ENCODE peak calls at places on chromosomes 1 and 21, in five cellular contexts. One of them, this sample, is unnamed.

GRCh38 chr1:92960395-92961130 is 699 bp downstream of the DIPK1A start:
- DNase-seq in GM23338: peak; percentile 69
- DNase-seq in body of pancreas: peak; percentile 84
- DNase-seq in stomach: peak; percentile 68
- DNase-seq in PC-9: peak; percentile 61
- DNase-seq in this sample: peak; percentile 42

GRCh38 chr1:17834561-17835100 is 79.5 kb downstream of the ACTL8 start:
- DNase-seq in GM23338: no peak
- DNase-seq in body of pancreas: no peak
- DNase-seq in stomach: no peak
- DNase-seq in PC-9: no peak
- DNase-seq in this sample: no peak

GRCh38 chr21:27681038-27681437 is 714.1 kb upstream of the ADAMTS5 start:
- DNase-seq in GM23338: no peak
- DNase-seq in body of pancreas: no peak
- DNase-seq in stomach: no peak
- DNase-seq in PC-9: no peak
- DNase-seq in this sample: no peak

GRCh38 chr1:161792740-161793139 is 26.6 kb downstream of the ATF6 start:
- DNase-seq in GM23338: peak; percentile 74
- DNase-seq in body of pancreas: no peak
- DNase-seq in stomach: no peak
- DNase-seq in PC-9: peak; percentile 5
- DNase-seq in this sample: no peak

GRCh38 chr1:14718476-14718875 is 120.0 kb downstream of the KAZN start:
- DNase-seq in GM23338: no peak
- DNase-seq in body of pancreas: no peak
- DNase-seq in stomach: no peak
- DNase-seq in PC-9: no peak
- DNase-seq in this sample: no peak

GRCh38 chr1:18320051-18320450 is 160.7 kb upstream of the KLHDC7A start:
- DNase-seq in GM23338: no peak
- DNase-seq in body of pancreas: peak; percentile 25
- DNase-seq in stomach: peak; percentile 41
- DNase-seq in PC-9: no peak
- DNase-seq in this sample: no peak

GRCh38 chr1:161736332-161736969 is 13.1 kb upstream of the DUSP12 start:
- DNase-seq in GM23338: peak; percentile 52
- DNase-seq in body of pancreas: no peak
- DNase-seq in stomach: no peak
- DNase-seq in PC-9: no peak
- DNase-seq in this sample: no peak

GRCh38 chr1:210448293-210448892 is 119.7 kb downstream of the HHAT start:
- DNase-seq in GM23338: peak; percentile 80
- DNase-seq in body of pancreas: peak; percentile 35
- DNase-seq in stomach: no peak
- DNase-seq in PC-9: peak; percentile 19
- DNase-seq in this sample: no peak

GRCh38 chr1:206503591-206504362 is 3.6 kb upstream of the RASSF5 start:
- DNase-seq in GM23338: no peak
- DNase-seq in body of pancreas: peak; percentile 71
- DNase-seq in stomach: no peak
- DNase-seq in PC-9: peak; percentile 74
- DNase-seq in this sample: peak; percentile 12

GRCh38 chr1:56545711-56546110 is 33.7 kb downstream of the PLPP3 start:
- DNase-seq in GM23338: no peak
- DNase-seq in body of pancreas: peak; percentile 96
- DNase-seq in stomach: peak; percentile 90
- DNase-seq in PC-9: no peak
- DNase-seq in this sample: no peak

GRCh38 chr1:169240449-169241242 is 127.0 kb downstream of the NME7 start:
- DNase-seq in GM23338: no peak
- DNase-seq in body of pancreas: no peak
- DNase-seq in stomach: no peak
- DNase-seq in PC-9: no peak
- DNase-seq in this sample: no peak

GRCh38 chr1:182050481-182051438 is 10.8 kb downstream of the ZNF648 start:
- DNase-seq in GM23338: no peak
- DNase-seq in body of pancreas: no peak
- DNase-seq in stomach: no peak
- DNase-seq in PC-9: no peak
- DNase-seq in this sample: no peak

GRCh38 chr1:156645058-156645457 is 3.1 kb downstream of the BCAN start:
- DNase-seq in GM23338: no peak
- DNase-seq in body of pancreas: no peak
- DNase-seq in stomach: no peak
- DNase-seq in PC-9: no peak
- DNase-seq in this sample: no peak

GRCh38 chr1:206794294-206794908 is 22.1 kb upstream of the IL10 start:
- DNase-seq in GM23338: no peak
- DNase-seq in body of pancreas: no peak
- DNase-seq in stomach: no peak
- DNase-seq in PC-9: no peak
- DNase-seq in this sample: no peak

GRCh38 chr1:230120949-230121381 is 53.9 kb downstream of the GALNT2 start:
- DNase-seq in GM23338: peak; percentile 74
- DNase-seq in body of pancreas: no peak
- DNase-seq in stomach: no peak
- DNase-seq in PC-9: no peak
- DNase-seq in this sample: no peak

GRCh38 chr1:29689372-29690030 is 453.2 kb downstream of the PTPRU start:
- DNase-seq in GM23338: no peak
- DNase-seq in body of pancreas: no peak
- DNase-seq in stomach: no peak
- DNase-seq in PC-9: no peak
- DNase-seq in this sample: no peak

GRCh38 chr1:34785231-34785874 is 4.3 kb downstream of the GJB3 start:
- DNase-seq in GM23338: no peak
- DNase-seq in body of pancreas: no peak
- DNase-seq in stomach: no peak
- DNase-seq in PC-9: no peak
- DNase-seq in this sample: no peak

GRCh38 chr1:34785875-34786470 is 5.0 kb downstream of the GJB3 start:
- DNase-seq in GM23338: no peak
- DNase-seq in body of pancreas: no peak
- DNase-seq in stomach: no peak
- DNase-seq in PC-9: no peak
- DNase-seq in this sample: no peak

GRCh38 chr1:34787461-34788420 is 5.1 kb upstream of the GJA4 start:
- DNase-seq in GM23338: peak; percentile 64
- DNase-seq in body of pancreas: no peak
- DNase-seq in stomach: no peak
- DNase-seq in PC-9: peak; percentile 30
- DNase-seq in this sample: no peak

GRCh38 chr1:34784751-34785221 is 3.8 kb downstream of the GJB3 start:
- DNase-seq in GM23338: no peak
- DNase-seq in body of pancreas: no peak
- DNase-seq in stomach: no peak
- DNase-seq in PC-9: no peak
- DNase-seq in this sample: no peak

GRCh38 chr1:34786521-34787325 is 5.7 kb downstream of the GJB3 start:
- DNase-seq in GM23338: peak; percentile 89
- DNase-seq in body of pancreas: peak; percentile 80
- DNase-seq in stomach: peak; percentile 84
- DNase-seq in PC-9: peak; percentile 61
- DNase-seq in this sample: peak; percentile 43
- H3K4me1 ChIP-seq in GM23338: no peaks in the 10 kb centered on the region
- H3K4me1 ChIP-seq in body of pancreas: peaks cover 8% of the 10 kb centered on the region
- H3K4me1 ChIP-seq in stomach: peaks cover 29% of the 10 kb centered on the region
- H3K4me1 ChIP-seq in PC-9: peaks cover 24% of the 10 kb centered on the region
- H3K4me1 ChIP-seq in this sample: no peaks in the 10 kb centered on the region

DNA sequence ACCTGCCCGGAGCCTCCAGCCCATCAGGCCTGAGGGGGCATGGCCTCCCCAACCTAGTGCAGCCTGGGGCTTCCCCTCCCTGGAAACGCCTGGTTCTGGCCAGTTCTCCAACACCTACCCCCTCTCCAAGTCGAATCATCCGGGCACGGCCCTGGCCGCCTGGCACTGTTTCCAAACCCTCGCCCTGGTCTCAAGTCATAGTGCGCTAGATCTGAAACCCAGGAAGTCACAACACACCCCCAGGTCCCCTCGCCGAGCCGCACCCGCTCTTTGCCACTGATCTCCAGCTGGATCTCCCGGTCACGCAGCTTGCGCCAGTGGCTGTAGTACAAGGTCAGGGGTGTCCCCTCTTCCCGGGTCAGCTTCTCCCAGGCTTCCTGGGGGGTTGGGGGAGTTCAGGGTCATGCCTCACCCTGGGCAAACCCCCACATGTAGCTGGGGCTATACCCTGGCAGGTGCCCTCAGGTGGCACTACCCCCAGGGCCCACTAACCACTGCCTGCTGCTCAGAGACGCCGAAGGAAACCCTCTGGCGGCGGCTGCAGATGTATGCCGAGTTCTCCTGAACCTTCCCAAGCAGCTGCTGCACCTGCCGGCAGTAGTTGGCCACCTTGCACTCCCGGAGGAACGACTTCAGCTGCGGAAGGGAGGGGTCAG is 13.0 kb downstream of the NOC2L start:
- DNase-seq in GM23338: no peak
- DNase-seq in body of pancreas: no peak
- DNase-seq in stomach: no peak
- DNase-seq in PC-9: no peak
- DNase-seq in this sample: no peak
- H3K36me3 ChIP-seq in GM23338: peaks cover 17% of the 10 kb centered on the region
- H3K36me3 ChIP-seq in body of pancreas: peaks cover 25% of the 10 kb centered on the region
- H3K36me3 ChIP-seq in stomach: peaks cover 48% of the 10 kb centered on the region
- H3K36me3 ChIP-seq in PC-9: no peaks in the 10 kb centered on the region
- H3K36me3 ChIP-seq in this sample: peaks cover 19% of the 10 kb centered on the region

GRCh38 chr21:34990842-34991241 is 58.3 kb downstream of the RUNX1 start:
- DNase-seq in GM23338: no peak
- DNase-seq in body of pancreas: no peak
- DNase-seq in stomach: no peak
- DNase-seq in PC-9: no peak
- DNase-seq in this sample: no peak
- H3K4me1 ChIP-seq in GM23338: no peaks in the 10 kb centered on the region
- H3K4me1 ChIP-seq in body of pancreas: no peaks in the 10 kb centered on the region
- H3K4me1 ChIP-seq in stomach: no peaks in the 10 kb centered on the region
- H3K4me1 ChIP-seq in PC-9: no peaks in the 10 kb centered on the region
- H3K4me1 ChIP-seq in this sample: peaks cover 86% of the 10 kb centered on the region

GRCh38 chr1:10687142-10687715 is 109.2 kb downstream of the CASZ1 start:
- DNase-seq in GM23338: no peak
- DNase-seq in body of pancreas: peak; percentile 83
- DNase-seq in stomach: peak; percentile 74
- DNase-seq in PC-9: no peak
- DNase-seq in this sample: no peak

GRCh38 chr1:10685196-10685850 is 111.1 kb downstream of the CASZ1 start:
- DNase-seq in GM23338: no peak
- DNase-seq in body of pancreas: no peak
- DNase-seq in stomach: no peak
- DNase-seq in PC-9: no peak
- DNase-seq in this sample: no peak

GRCh38 chr1:10685851-10686403 is 110.5 kb downstream of the CASZ1 start:
- DNase-seq in GM23338: no peak
- DNase-seq in body of pancreas: peak; percentile 87
- DNase-seq in stomach: peak; percentile 72
- DNase-seq in PC-9: peak; percentile 39
- DNase-seq in this sample: no peak

GRCh38 chr1:10687782-10688408 is 108.6 kb downstream of the CASZ1 start:
- DNase-seq in GM23338: no peak
- DNase-seq in body of pancreas: peak; percentile 58
- DNase-seq in stomach: peak; percentile 68
- DNase-seq in PC-9: no peak
- DNase-seq in this sample: no peak

GRCh38 chr1:10686404-10687040 is 109.9 kb downstream of the CASZ1 start:
- DNase-seq in GM23338: no peak
- DNase-seq in body of pancreas: peak; percentile 66
- DNase-seq in stomach: no peak
- DNase-seq in PC-9: peak; percentile 49
- DNase-seq in this sample: no peak
- H3K36me3 ChIP-seq in GM23338: no peaks in the 10 kb centered on the region
- H3K36me3 ChIP-seq in body of pancreas: no peaks in the 10 kb centered on the region
- H3K36me3 ChIP-seq in stomach: peaks cover 4% of the 10 kb centered on the region
- H3K36me3 ChIP-seq in PC-9: no peaks in the 10 kb centered on the region
- H3K36me3 ChIP-seq in this sample: no peaks in the 10 kb centered on the region

GRCh38 chr1:66525086-66525485 is 8.9 kb upstream of the SGIP1 start:
- DNase-seq in GM23338: no peak
- DNase-seq in body of pancreas: no peak
- DNase-seq in stomach: no peak
- DNase-seq in PC-9: no peak
- DNase-seq in this sample: no peak

GRCh38 chr1:66526991-66527390 is 7.0 kb upstream of the SGIP1 start:
- DNase-seq in GM23338: no peak
- DNase-seq in body of pancreas: no peak
- DNase-seq in stomach: no peak
- DNase-seq in PC-9: no peak
- DNase-seq in this sample: no peak

GRCh38 chr1:66528580-66528979 is 5.4 kb upstream of the SGIP1 start:
- DNase-seq in GM23338: no peak
- DNase-seq in body of pancreas: no peak
- DNase-seq in stomach: no peak
- DNase-seq in PC-9: no peak
- DNase-seq in this sample: no peak

GRCh38 chr1:66526036-66526435 is 7.9 kb upstream of the SGIP1 start:
- DNase-seq in GM23338: no peak
- DNase-seq in body of pancreas: no peak
- DNase-seq in stomach: no peak
- DNase-seq in PC-9: no peak
- DNase-seq in this sample: no peak

DNA sequence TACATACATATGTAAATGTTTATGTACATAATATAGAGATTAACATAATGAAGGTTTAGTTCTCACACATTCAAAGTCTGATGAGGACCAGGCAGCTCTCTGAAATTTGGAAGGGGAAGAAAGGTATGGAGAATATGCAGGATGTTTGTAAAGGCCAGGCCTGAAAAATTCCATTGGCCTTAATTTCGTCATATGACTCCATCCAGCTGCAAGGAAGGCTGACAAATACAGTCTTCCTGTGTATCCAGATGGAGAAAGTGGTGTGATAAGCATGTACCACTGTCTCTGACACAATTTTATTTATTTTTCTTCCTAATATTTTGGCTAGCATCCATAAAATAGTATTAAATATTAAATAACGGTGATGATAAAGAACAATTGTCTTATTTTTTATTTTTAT is 6.3 kb upstream of the SGIP1 start:
- DNase-seq in GM23338: peak; percentile 33
- DNase-seq in body of pancreas: no peak
- DNase-seq in stomach: no peak
- DNase-seq in PC-9: no peak
- DNase-seq in this sample: no peak
- H3K4me1 ChIP-seq in GM23338: peaks cover 22% of the 10 kb centered on the region
- H3K4me1 ChIP-seq in body of pancreas: peaks cover 1% of the 10 kb centered on the region
- H3K4me1 ChIP-seq in stomach: peaks cover 4% of the 10 kb centered on the region
- H3K4me1 ChIP-seq in PC-9: no peaks in the 10 kb centered on the region
- H3K4me1 ChIP-seq in this sample: no peaks in the 10 kb centered on the region

DNA sequence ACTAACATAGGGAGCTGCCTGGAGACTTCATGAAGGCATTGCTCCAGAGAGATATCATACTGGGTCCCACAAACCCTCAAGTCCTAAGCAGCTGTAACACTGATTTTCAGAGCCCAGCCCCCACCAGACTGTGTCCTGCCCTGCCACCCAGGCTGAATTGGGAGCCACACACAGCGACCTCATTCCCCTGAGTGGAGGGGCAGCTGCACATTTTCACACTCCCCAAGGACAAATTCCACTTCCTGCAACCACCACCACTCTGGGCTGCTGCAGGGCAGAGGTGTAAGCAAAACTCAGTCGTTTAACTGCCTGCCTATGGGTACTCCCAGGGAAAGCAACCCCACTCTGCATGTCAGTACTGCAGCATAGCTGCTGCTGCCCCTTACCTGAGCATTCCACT is 19.8 kb downstream of the DTL start:
- DNase-seq in GM23338: no peak
- DNase-seq in body of pancreas: peak; percentile 68
- DNase-seq in stomach: no peak
- DNase-seq in PC-9: no peak
- DNase-seq in this sample: no peak
- H3K36me3 ChIP-seq in GM23338: peaks cover 45% of the 10 kb centered on the region
- H3K36me3 ChIP-seq in body of pancreas: no peaks in the 10 kb centered on the region
- H3K36me3 ChIP-seq in stomach: no peaks in the 10 kb centered on the region
- H3K36me3 ChIP-seq in PC-9: peaks cover 11% of the 10 kb centered on the region
- H3K36me3 ChIP-seq in this sample: no peaks in the 10 kb centered on the region